ENCODE peak calls at places on chromosomes 7 and 10, in eight cellular contexts. E is choroid plexus epithelial cell; B is kidney epithelial cell; O is AG04449; L is CD8-positive, alpha-beta memory T cell; W is NT2/D1; M is cardiac muscle cell; U is BE2C. Z is an unnamed sample.

GRCh38 chr10:24209946-24210491 is 1.1 kb downstream of the KIAA1217 start:
- DNase-seq in E (peak), B (peak), O (peak), L (no peak), W (no peak), M (no peak), U (no peak), Z (no peak)

GRCh38 chr10:111879964-111880363 is 303.6 kb downstream of the GPAM start:
- DNase-seq in E (no peak), B (no peak), O (no peak), L (no peak), W (no peak), M (no peak), U (no peak), Z (no peak)

GRCh38 chr7:76364198-76364584 is 5.4 kb upstream of the YWHAG start:
- DNase-seq in E (peak), B (peak), O (no peak), L (no peak), W (no peak), M (no peak), U (no peak), Z (peak)

GRCh38 chr10:23037561-23037960 is 57.8 kb upstream of the MSRB2 start:
- DNase-seq in E (no peak), B (no peak), O (no peak), L (no peak), W (no peak), M (no peak), U (no peak), Z (no peak)

GRCh38 chr10:120979435-120980315 is 128.5 kb downstream of the WDR11 start:
- DNase-seq in E (peak), B (no peak), O (no peak), L (no peak), W (peak), M (peak), U (peak), Z (peak)

GRCh38 chr10:64726466-64726865 is 1205.3 kb downstream of the REEP3 start:
- DNase-seq in E (no peak), B (no peak), O (no peak), L (no peak), W (no peak), M (no peak), U (no peak), Z (no peak)

GRCh38 chr10:126252884-126253612 is 135.2 kb downstream of the ADAM12 start:
- DNase-seq in E (peak), B (peak), O (peak), L (no peak), W (no peak), M (no peak), U (no peak), Z (no peak)

GRCh38 chr7:16743207-16743606 is 10.3 kb upstream of the TSPAN13 start:
- DNase-seq in E (peak), B (no peak), O (no peak), L (no peak), W (no peak), M (no peak), U (no peak), Z (no peak)

GRCh38 chr10:18500576-18500975 is 150.8 kb downstream of the NSUN6 start:
- DNase-seq in E (no peak), B (no peak), O (no peak), L (no peak), W (no peak), M (no peak), U (no peak), Z (no peak)
- H3K4me3 ChIP-seq in E (no peak), B (no peak), O (no peak), L (no peak), W (no peak), M (no peak), U (no peak), Z (no peak)

GRCh38 chr10:11328264-11329054 is 283.0 kb downstream of the USP6NL start:
- DNase-seq in E (no peak), B (no peak), O (no peak), L (no peak), W (no peak), M (no peak), U (no peak), Z (peak)

GRCh38 chr10:11326919-11327318 is 284.5 kb downstream of the USP6NL start:
- DNase-seq in E (no peak), B (no peak), O (no peak), L (no peak), W (no peak), M (no peak), U (no peak), Z (no peak)

GRCh38 chr10:11324761-11325321 is 286.6 kb downstream of the USP6NL start:
- DNase-seq in E (no peak), B (no peak), O (no peak), L (no peak), W (no peak), M (no peak), U (no peak), Z (no peak)

GRCh38 chr10:11325817-11326216 is 285.6 kb downstream of the USP6NL start:
- DNase-seq in E (peak), B (no peak), O (peak), L (no peak), W (no peak), M (no peak), U (no peak), Z (no peak)

GRCh38 chr10:11326241-11326640 is 285.2 kb downstream of the USP6NL start:
- DNase-seq in E (no peak), B (no peak), O (no peak), L (no peak), W (no peak), M (no peak), U (no peak), Z (no peak)
- H3K4me3 ChIP-seq in E (no peak), B (no peak), O (no peak), L (no peak), W (no peak), M (no peak), U (no peak), Z (no peak)

DNA sequence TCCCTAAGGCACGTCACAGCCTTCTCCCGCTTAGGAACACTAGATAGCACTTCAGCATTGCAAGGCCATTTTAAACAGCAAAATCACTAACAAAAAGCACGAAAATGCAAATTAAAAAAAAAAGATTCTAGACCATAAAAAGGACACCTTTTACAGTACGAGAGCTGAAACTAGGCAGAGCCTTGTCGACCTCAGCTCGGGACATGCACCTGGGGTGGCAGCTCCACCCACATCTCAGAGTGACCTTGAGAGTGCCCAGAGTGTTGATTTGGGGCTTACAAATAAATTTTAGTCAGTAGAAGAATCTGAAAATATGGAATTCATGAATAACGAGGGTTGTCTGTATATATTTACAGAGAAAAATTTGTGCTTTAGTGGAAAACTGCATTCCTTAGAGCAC is 1.1 kb downstream of the MRPS24 start:
- DNase-seq in E (no peak), B (no peak), O (no peak), L (no peak), W (no peak), M (no peak), U (no peak), Z (no peak)
- H3K4me3 ChIP-seq in E (peak), B (peak), O (peak), L (no peak), W (peak), M (peak), U (peak), Z (no peak)

DNA sequence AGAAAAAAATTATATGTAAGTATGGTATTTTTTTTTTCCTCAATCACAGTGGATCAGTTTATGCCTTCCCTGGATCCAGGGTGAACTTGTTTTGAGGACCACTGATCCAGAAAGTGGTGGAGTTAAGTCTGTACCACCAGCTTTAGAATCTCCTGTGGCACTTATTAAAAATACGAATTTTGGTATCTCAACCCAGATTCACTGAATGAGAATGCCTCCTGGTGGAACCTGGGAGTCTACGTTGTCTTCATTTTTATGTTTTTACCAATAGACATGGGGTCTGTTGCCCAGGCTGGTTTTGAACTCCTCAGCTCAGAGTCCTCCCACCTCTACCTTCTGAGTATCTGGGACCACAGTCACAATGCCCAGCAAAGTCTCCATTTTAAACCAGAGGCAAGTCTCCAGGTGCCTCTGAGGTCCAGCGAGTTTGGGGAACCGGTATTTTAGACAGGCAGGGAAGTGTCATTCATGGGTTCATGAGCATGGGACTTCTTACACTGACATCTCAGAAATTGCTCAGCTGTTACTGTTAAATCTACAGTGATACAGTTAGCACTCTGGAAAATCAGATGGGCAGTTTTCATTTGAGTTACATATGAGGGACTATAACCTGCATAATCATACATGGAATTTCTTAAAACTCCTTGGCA is 200.9 kb downstream of the AUTS2 start:
- DNase-seq in E (no peak), B (no peak), O (no peak), L (no peak), W (no peak), M (no peak), U (no peak), Z (no peak)
- H3K4me3 ChIP-seq in E (no peak), B (no peak), O (no peak), L (no peak), W (no peak), M (no peak), U (no peak), Z (no peak)

DNA sequence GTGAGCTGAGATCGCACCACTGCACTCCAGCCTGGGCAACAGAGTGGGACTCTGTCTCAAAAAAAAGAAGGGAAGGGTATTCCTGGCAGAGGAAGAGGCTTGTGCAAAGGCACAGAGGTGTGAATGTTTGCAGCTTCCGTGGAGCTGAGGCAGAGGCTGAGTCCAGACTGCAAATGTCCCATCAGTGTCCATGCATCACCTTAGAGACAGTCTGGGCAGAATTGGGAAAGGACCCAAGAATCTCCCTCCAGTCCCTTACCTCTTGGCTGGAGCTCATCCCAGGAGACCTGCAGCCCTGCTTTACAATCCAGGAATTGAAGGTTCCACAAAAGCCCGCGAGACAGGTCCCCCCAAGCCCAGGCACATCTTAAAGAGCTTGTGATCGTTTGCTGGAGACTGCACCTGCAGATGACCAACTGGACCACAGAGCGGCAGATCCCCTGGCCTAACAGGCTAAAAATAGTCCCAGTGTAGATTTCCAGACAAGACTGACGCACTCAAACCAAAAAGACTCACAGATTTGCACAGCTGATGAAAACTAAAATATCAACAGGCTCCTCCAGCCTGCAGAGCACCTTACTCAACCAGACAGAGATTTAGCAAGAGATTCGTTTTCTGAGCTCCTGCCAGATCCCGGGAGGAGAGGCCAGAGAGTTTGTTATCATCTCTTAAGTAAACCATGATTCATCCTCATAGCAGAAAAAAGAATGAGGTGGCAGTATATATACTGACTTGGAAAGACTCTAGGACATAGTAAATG is 22.9 kb upstream of the NANOS1 start:
- DNase-seq in E (peak), B (peak), O (peak), L (no peak), W (no peak), M (no peak), U (peak), Z (peak)
- H3K4me3 ChIP-seq in E (no peak), B (no peak), O (no peak), L (no peak), W (no peak), M (no peak), U (peak), Z (no peak)

GRCh38 chr10:101133489-101134298 is 2.6 kb downstream of the TLX1 start:
- DNase-seq in E (no peak), B (no peak), O (no peak), L (no peak), W (no peak), M (no peak), U (no peak), Z (no peak)
- H3K4me3 ChIP-seq in E (no peak), B (no peak), O (no peak), L (no peak), W (peak), M (no peak), U (no peak), Z (no peak)

DNA sequence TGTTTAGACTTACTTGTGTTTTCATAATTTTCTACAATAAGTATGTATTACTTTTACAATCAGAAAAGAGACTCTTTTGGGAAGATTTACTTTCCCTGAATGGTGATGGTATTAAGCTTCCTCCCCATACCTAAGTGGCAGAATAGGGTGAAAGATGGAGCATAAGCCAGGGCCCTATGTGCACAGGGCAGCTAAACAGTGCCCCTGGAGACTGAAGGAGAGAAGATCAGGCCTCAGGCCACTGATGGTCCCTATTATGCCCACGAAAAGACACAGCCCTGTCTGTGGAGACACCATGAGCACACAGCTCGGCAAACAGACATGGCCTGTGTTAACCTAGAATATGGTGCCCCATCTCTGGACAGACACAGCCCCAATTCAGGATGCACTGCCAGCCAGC is 139.4 kb downstream of the OAT start:
- DNase-seq in E (no peak), B (no peak), O (no peak), L (no peak), W (no peak), M (no peak), U (no peak), Z (no peak)
- H3K4me3 ChIP-seq in E (no peak), B (no peak), O (no peak), L (no peak), W (no peak), M (no peak), U (no peak), Z (no peak)

DNA sequence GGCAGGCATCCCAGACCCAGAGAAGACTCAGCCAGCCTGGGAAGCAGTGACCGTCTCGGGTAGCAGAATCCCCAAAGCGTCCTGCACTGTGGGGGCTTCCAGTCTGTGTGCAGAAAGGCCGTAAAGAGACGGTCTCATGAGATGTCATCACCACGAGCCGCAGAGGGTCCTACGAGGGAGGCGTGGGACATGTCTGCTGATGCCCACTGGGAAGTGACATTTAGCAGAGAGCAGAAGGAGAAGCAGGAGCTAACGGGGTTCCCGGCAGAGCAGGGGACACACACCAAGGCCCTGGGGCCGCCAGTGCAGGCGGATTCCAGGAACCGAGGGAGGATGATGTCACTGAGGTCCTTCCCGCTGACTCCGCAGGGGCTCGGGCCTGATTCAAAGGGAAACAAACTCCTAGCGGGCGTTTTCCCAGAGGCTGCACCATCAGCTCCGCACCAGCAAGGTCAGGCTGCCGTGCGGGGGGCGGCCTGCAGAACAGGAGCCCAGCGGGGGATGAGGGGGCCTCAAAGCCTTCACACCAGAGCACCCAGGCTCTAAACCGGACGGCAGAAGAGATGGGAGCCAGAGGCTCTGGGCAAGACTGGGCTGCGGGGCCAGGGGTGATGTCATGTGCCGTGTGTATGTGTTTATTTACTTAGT is 85.4 kb upstream of the PDGFA start:
- DNase-seq in E (peak), B (no peak), O (no peak), L (no peak), W (no peak), M (no peak), U (no peak), Z (peak)
- H3K4me3 ChIP-seq in E (peak), B (no peak), O (no peak), L (peak), W (no peak), M (no peak), U (no peak), Z (no peak)

GRCh38 chr10:103620357-103620749 is 126.8 kb downstream of the NEURL1 start:
- DNase-seq in E (no peak), B (no peak), O (no peak), L (no peak), W (no peak), M (no peak), U (no peak), Z (no peak)
- H3K4me3 ChIP-seq in E (no peak), B (no peak), O (no peak), L (no peak), W (no peak), M (no peak), U (no peak), Z (no peak)

DNA sequence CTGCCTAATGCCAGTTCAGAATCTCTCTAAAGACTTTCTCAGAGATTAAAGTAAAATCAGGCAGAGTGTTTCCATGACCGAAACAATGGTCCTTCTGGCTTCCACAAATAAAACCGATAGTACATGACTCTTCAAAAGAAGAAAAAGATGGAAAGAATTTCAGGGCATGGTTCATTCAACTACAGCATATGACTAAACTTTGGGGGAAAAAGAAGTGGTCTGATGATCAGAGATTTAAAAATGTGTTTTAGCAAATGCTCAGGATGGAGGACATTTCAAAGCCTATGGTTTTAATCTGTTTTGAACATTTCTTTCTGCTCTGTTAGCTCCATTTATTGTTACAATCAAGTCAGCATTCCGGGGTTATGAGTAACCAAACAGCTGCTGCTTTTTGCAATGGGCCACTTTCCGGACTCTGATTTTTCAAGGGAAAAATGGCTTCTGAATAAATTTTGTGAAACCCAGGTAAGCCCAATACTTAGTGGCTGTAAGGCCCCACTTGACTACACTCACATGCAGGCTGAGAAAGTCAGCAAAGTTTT is 142.4 kb downstream of the CUBN start:
- DNase-seq in E (peak), B (peak), O (no peak), L (no peak), W (no peak), M (no peak), U (no peak), Z (no peak)
- H3K4me3 ChIP-seq in E (no peak), B (no peak), O (no peak), L (no peak), W (no peak), M (no peak), U (no peak), Z (no peak)

Z was measured in upper lobe of left lung.